ENCODE peak calls at places on chromosomes 11 and 22, in seven cellular contexts. G is NCI-H1417; E is Kasumi-1; S is prostate gland; Z is small intestine; O is stimulated activated CD8-positive, alpha-beta memory T cell treated with anti-CD3 and anti-CD28 coated beads, Interleukin-2, amount 100 ng/mL, for 48 hours; I is hypothalamus. A is an unnamed sample.

GRCh38 chr11:108241370-108242037 is 18.6 kb downstream of the ATM start:
- DNase-seq in G (no peak), E (no peak), S (no peak), Z (no peak), O (no peak), I (no peak), A (no peak)

GRCh38 chr11:44333271-44334218 is 23.6 kb upstream of the ALX4 start:
- DNase-seq in G (no peak), E (no peak), S (no peak), Z (peak; percentile 74), O (no peak), I (no peak), A (no peak)

GRCh38 chr11:57323503-57324153 is 1.1 kb downstream of the TNKS1BP1 start:
- DNase-seq in G (no peak), E (no peak), S (no peak), Z (no peak), O (no peak), I (no peak), A (no peak)

GRCh38 chr11:70810131-70810530 is 411.8 kb downstream of the CTTN start:
- DNase-seq in G (no peak), E (no peak), S (no peak), Z (no peak), O (no peak), I (no peak), A (no peak)

GRCh38 chr11:35424157-35424945 is 5.0 kb upstream of the SLC1A2 start:
- DNase-seq in G (no peak), E (no peak), S (no peak), Z (no peak), O (no peak), I (no peak), A (no peak)

GRCh38 chr22:30250713-30251267 is 4.2 kb upstream of the LIF start:
- DNase-seq in G (no peak), E (no peak), S (no peak), Z (no peak), O (no peak), I (no peak), A (no peak)

GRCh38 chr11:75475767-75476650 is 43.0 kb upstream of the KLHL35 start:
- DNase-seq in G (peak; percentile 93), E (peak; percentile 60), S (no peak), Z (peak; percentile 50), O (no peak), I (no peak), A (no peak)

GRCh38 chr11:63680842-63681207 is 475 bp upstream of the RTN3 start:
- DNase-seq in G (peak; percentile 64), E (no peak), S (no peak), Z (no peak), O (no peak), I (no peak), A (no peak)

GRCh38 chr11:72015511-72016061 is 16.9 kb downstream of the IL18BP start:
- DNase-seq in G (no peak), E (peak; percentile 71), S (no peak), Z (no peak), O (no peak), I (no peak), A (no peak)

GRCh38 chr22:37999236-37999635 is 14.9 kb upstream of the SOX10 start:
- DNase-seq in G (no peak), E (no peak), S (no peak), Z (peak; percentile 15), O (no peak), I (no peak), A (no peak)

GRCh38 chr11:124951341-124951740 is 2.7 kb upstream of the CCDC15 start:
- DNase-seq in G (no peak), E (no peak), S (no peak), Z (no peak), O (no peak), I (no peak), A (no peak)

GRCh38 chr22:45888221-45889092 is 88.5 kb downstream of the WNT7B start:
- DNase-seq in G (no peak), E (no peak), S (no peak), Z (no peak), O (no peak), I (no peak), A (no peak)

A was measured in neuronal stem cell.